ENCODE peak calls at places on chromosomes 1 and 21, in ten cellular contexts. Y, A, J, S, B, W, D, Z, M and C are unnamed samples.

GRCh38 chr1:119040489-119040888 is 52.3 kb upstream of the TBX15 start:
- DNase-seq in Y (no peak), A (no peak), J (no peak), S (no peak), B (no peak), W (no peak), D (no peak), Z (no peak), M (no peak), C (no peak)

GRCh38 chr1:10020086-10020485 is 12.7 kb upstream of the UBE4B start:
- DNase-seq in Y (no peak), A (no peak), J (no peak), S (no peak), B (no peak), W (no peak), D (no peak), Z (no peak), M (no peak), C (no peak)

GRCh38 chr1:20139776-20140612 is 871 bp downstream of the PLA2G2F start:
- DNase-seq in Y (no peak), A (no peak), J (no peak), S (peak; percentile 25), B (no peak), W (no peak), D (no peak), Z (no peak), M (no peak), C (peak; percentile 46)

GRCh38 chr1:20165522-20165951 is 20.4 kb upstream of the UBXN10 start:
- DNase-seq in Y (no peak), A (no peak), J (no peak), S (no peak), B (no peak), W (peak; percentile 50), D (no peak), Z (no peak), M (peak; percentile 30), C (no peak)

GRCh38 chr21:31201548-31201947 is 142.5 kb downstream of the TIAM1 start:
- DNase-seq in Y (no peak), A (no peak), J (no peak), S (no peak), B (no peak), W (no peak), D (no peak), Z (no peak), M (no peak), C (peak; percentile 74)

GRCh38 chr1:206687915-206688442 is 3.3 kb downstream of the MAPKAPK2 start:
- DNase-seq in Y (no peak), A (no peak), J (no peak), S (no peak), B (no peak), W (peak; percentile 51), D (no peak), Z (no peak), M (no peak), C (no peak)

GRCh38 chr1:199859525-199859924 is 168.0 kb upstream of the NR5A2 start:
- DNase-seq in Y (no peak), A (peak; percentile 83), J (no peak), S (no peak), B (no peak), W (peak; percentile 82), D (no peak), Z (no peak), M (no peak), C (no peak)

GRCh38 chr1:236354330-236355147 is 39.5 kb upstream of the EDARADD start:
- DNase-seq in Y (no peak), A (peak; percentile 39), J (no peak), S (no peak), B (no peak), W (peak; percentile 51), D (no peak), Z (no peak), M (no peak), C (no peak)

GRCh38 chr1:89523597-89524368 is 846 bp upstream of the LRRC8B start:
- DNase-seq in Y (no peak), A (peak; percentile 77), J (peak; percentile 63), S (no peak), B (no peak), W (no peak), D (peak; percentile 94), Z (no peak), M (peak; percentile 71), C (no peak)

GRCh38 chr21:31136891-31137290 is 98.6 kb upstream of the KRTAP19-8 start:
- DNase-seq in Y (no peak), A (no peak), J (no peak), S (no peak), B (no peak), W (no peak), D (no peak), Z (no peak), M (no peak), C (no peak)

GRCh38 chr21:26365849-26366248 is 195.3 kb upstream of the APP start:
- DNase-seq in Y (no peak), A (no peak), J (no peak), S (no peak), B (no peak), W (no peak), D (no peak), Z (no peak), M (no peak), C (no peak)

GRCh38 chr1:211548321-211549091 is 30.5 kb downstream of the SLC30A1 start:
- DNase-seq in Y (no peak), A (peak; percentile 84), J (no peak), S (peak; percentile 43), B (no peak), W (no peak), D (peak; percentile 3), Z (no peak), M (no peak), C (peak; percentile 60)

GRCh38 chr21:41819856-41820281 is 53.0 kb upstream of the RIPK4 start:
- DNase-seq in Y (no peak), A (no peak), J (no peak), S (no peak), B (no peak), W (no peak), D (no peak), Z (no peak), M (no peak), C (peak; percentile 56)

GRCh38 chr1:22239378-22239777 is 96.5 kb upstream of the WNT4 start:
- DNase-seq in Y (no peak), A (no peak), J (no peak), S (no peak), B (no peak), W (no peak), D (no peak), Z (no peak), M (no peak), C (no peak)

GRCh38 chr1:52925571-52926005 is 1.5 kb upstream of the SCP2 start:
- DNase-seq in Y (no peak), A (no peak), J (no peak), S (no peak), B (no peak), W (no peak), D (no peak), Z (no peak), M (no peak), C (no peak)

GRCh38 chr1:147050654-147051053 is 112.5 kb downstream of the NBPF12 start:
- DNase-seq in Y (no peak), A (no peak), J (no peak), S (no peak), B (no peak), W (no peak), D (no peak), Z (no peak), M (no peak), C (no peak)

GRCh38 chr1:48810740-48811139 is 34.0 kb upstream of the BEND5 start:
- DNase-seq in Y (no peak), A (no peak), J (no peak), S (no peak), B (no peak), W (no peak), D (no peak), Z (no peak), M (no peak), C (no peak)

GRCh38 chr1:3540876-3541275 is 70.4 kb downstream of the MEGF6 start:
- DNase-seq in Y (no peak), A (peak; percentile 39), J (no peak), S (no peak), B (no peak), W (no peak), D (no peak), Z (no peak), M (no peak), C (no peak)

GRCh38 chr1:209367031-209367813 is 216.3 kb upstream of the CAMK1G start:
- DNase-seq in Y (no peak), A (no peak), J (no peak), S (no peak), B (no peak), W (no peak), D (no peak), Z (no peak), M (no peak), C (no peak)

GRCh38 chr1:115135681-115136080 is 46.4 kb upstream of the TSPAN2 start:
- DNase-seq in Y (no peak), A (no peak), J (no peak), S (no peak), B (no peak), W (peak; percentile 27), D (no peak), Z (no peak), M (no peak), C (no peak)

GRCh38 chr1:11784993-11785769 is 20.6 kb downstream of the MTHFR start:
- DNase-seq in Y (peak; percentile 62), A (peak; percentile 47), J (no peak), S (peak; percentile 86), B (peak; percentile 88), W (peak; percentile 46), D (peak; percentile 31), Z (peak; percentile 37), M (peak; percentile 46), C (peak; percentile 88)

GRCh38 chr21:34912022-34912933 is 136.8 kb downstream of the RUNX1 start:
- DNase-seq in Y (no peak), A (no peak), J (no peak), S (no peak), B (no peak), W (no peak), D (no peak), Z (no peak), M (peak; percentile 4), C (no peak)

GRCh38 chr1:64677471-64677870 is 67.4 kb upstream of the RAVER2 start:
- DNase-seq in Y (no peak), A (no peak), J (no peak), S (no peak), B (no peak), W (no peak), D (no peak), Z (no peak), M (no peak), C (no peak)

GRCh38 chr1:178101266-178101630 is 7.3 kb downstream of the RASAL2 start:
- DNase-seq in Y (no peak), A (no peak), J (no peak), S (no peak), B (no peak), W (no peak), D (no peak), Z (no peak), M (no peak), C (no peak)